ENCODE peak calls at places on chromosomes 1 and 21, in six cellular contexts. A, W, Q, K, T and O are unnamed samples. For H3K9me3, the result is how much of the 10 kb centered on the place peaks cover.

GRCh38 chr1:209398330-209398991 is 185.1 kb upstream of the CAMK1G start:
- DNase-seq in Q (peak), A (no peak), T (no peak), K (peak), W (peak), O (no peak)

GRCh38 chr1:243716901-243717300 is 133.1 kb downstream of the AKT3 start:
- DNase-seq in A (no peak), W (no peak), T (no peak), K (no peak), Q (no peak), O (no peak)

GRCh38 chr1:203584040-203584439 is 42.6 kb upstream of the ATP2B4 start:
- DNase-seq in T (no peak), K (peak), W (peak), A (no peak), Q (no peak), O (no peak)

GRCh38 chr1:22753396-22754083 is 42.9 kb downstream of the EPHB2 start:
- DNase-seq in Q (no peak), A (no peak), K (peak), W (peak), T (no peak), O (no peak)

GRCh38 chr1:6580588-6581270 is 935 bp downstream of the ZBTB48 start:
- DNase-seq in Q (no peak), A (no peak), W (no peak), K (no peak), T (no peak), O (no peak)

GRCh38 chr21:41903559-41904351 is 24.6 kb upstream of the PRDM15 start:
- DNase-seq in W (no peak), A (no peak), T (no peak), K (no peak), Q (no peak), O (no peak)

GRCh38 chr1:29827237-29827750 is 591.0 kb downstream of the PTPRU start:
- DNase-seq in T (no peak), Q (no peak), A (no peak), W (no peak), K (no peak), O (no peak)

GRCh38 chr1:7207875-7208646 is 422.8 kb downstream of the CAMTA1 start:
- DNase-seq in T (no peak), A (no peak), Q (peak), K (no peak), W (peak), O (no peak)

GRCh38 chr1:62926681-62927252 is 142.8 kb downstream of the ATG4C start:
- DNase-seq in A (no peak), K (no peak), T (no peak), Q (no peak), W (no peak), O (no peak)

GRCh38 chr1:201180133-201180532 is 10.5 kb upstream of the IGFN1 start:
- DNase-seq in T (no peak), W (no peak), A (no peak), K (no peak), Q (no peak), O (no peak)

GRCh38 chr1:65812065-65812464 is 19.4 kb downstream of the PDE4B start:
- DNase-seq in K (no peak), A (no peak), T (no peak), W (peak), Q (no peak), O (no peak)

GRCh38 chr1:157377216-157377821 is 175.0 kb downstream of the FCRL5 start:
- DNase-seq in T (no peak), K (no peak), W (peak), A (no peak), Q (peak), O (no peak)

GRCh38 chr1:10308001-10308400 is 90.9 kb upstream of the PGD start:
- DNase-seq in Q (no peak), A (no peak), K (no peak), T (no peak), W (no peak), O (no peak)

GRCh38 chr1:156894711-156895407 is 1.3 kb downstream of the PEAR1 start:
- DNase-seq in T (no peak), W (peak), K (peak), Q (peak), A (no peak), O (no peak)

GRCh38 chr1:169060010-169060722 is 46.3 kb upstream of the ATP1B1 start:
- DNase-seq in K (no peak), W (no peak), A (no peak), Q (no peak), T (no peak), O (no peak)

GRCh38 chr1:235648954-235649721 is 446 bp downstream of the GNG4 start:
- DNase-seq in A (peak), T (peak), Q (peak), K (peak), W (peak), O (peak)

GRCh38 chr1:32933742-32934322 is 30.8 kb downstream of the RNF19B start:
- DNase-seq in W (peak), A (no peak), Q (no peak), K (no peak), T (no peak), O (no peak)

GRCh38 chr1:119784127-119784781 is 15.5 kb upstream of the HMGCS2 start:
- DNase-seq in W (peak), T (no peak), Q (peak), A (no peak), K (peak), O (no peak)

GRCh38 chr21:32141009-32141357 is 137.9 kb downstream of the MIS18A start:
- DNase-seq in A (no peak), T (no peak), Q (no peak), K (no peak), W (no peak), O (no peak)

GRCh38 chr1:31957701-31958674 is 19.8 kb upstream of the PTP4A2 start:
- DNase-seq in A (no peak), K (no peak), Q (no peak), W (peak), T (peak), O (no peak)

GRCh38 chr1:5572794-5573193 is 419.4 kb downstream of the NPHP4 start:
- DNase-seq in K (no peak), A (no peak), W (no peak), T (no peak), Q (no peak), O (no peak)

GRCh38 chr1:5571861-5572401 is 420.3 kb downstream of the NPHP4 start:
- DNase-seq in W (no peak), Q (no peak), T (no peak), K (no peak), A (no peak), O (no peak)

GRCh38 chr1:5575396-5576110 is 416.7 kb downstream of the NPHP4 start:
- DNase-seq in T (no peak), Q (no peak), A (no peak), W (no peak), K (no peak), O (no peak)

GRCh38 chr1:5576111-5577065 is 415.8 kb downstream of the NPHP4 start:
- DNase-seq in Q (no peak), W (no peak), T (no peak), K (no peak), A (no peak), O (no peak)

GRCh38 chr1:5574641-5575040 is 417.6 kb downstream of the NPHP4 start:
- DNase-seq in A (no peak), W (no peak), K (no peak), Q (no peak), T (no peak), O (no peak)
- H3K9me3 ChIP-seq in A (under half), W (under half), K (under half), Q (under half), T (under half), O (under half)

GRCh38 chr1:164051791-164052190 is 507.2 kb upstream of the PBX1 start:
- DNase-seq in K (no peak), T (no peak), A (no peak), W (no peak), Q (no peak), O (no peak)
- H3K9me3 ChIP-seq in K (under half), T (under half), A (under half), W (under half), Q (under half), O (under half)

GRCh38 chr1:52229494-52229893 is 87.6 kb downstream of the ZFYVE9 start:
- DNase-seq in A (no peak), K (no peak), Q (no peak), T (no peak), W (no peak), O (no peak)

GRCh38 chr1:52225174-52225573 is 83.3 kb downstream of the ZFYVE9 start:
- DNase-seq in A (no peak), Q (no peak), T (no peak), K (no peak), W (peak), O (no peak)
- H3K9me3 ChIP-seq in A (under half), Q (under half), T (under half), K (under half), W (under half), O (under half)

GRCh38 chr1:220385158-220385557 is 112.9 kb upstream of the RAB3GAP2 start:
- DNase-seq in K (no peak), T (no peak), W (no peak), A (no peak), Q (no peak), O (no peak)
- H3K9me3 ChIP-seq in K (under half), T (under half), W (under half), A (under half), Q (under half), O (under half)

GRCh38 chr1:48442864-48443619 is 29.0 kb downstream of the SPATA6 start:
- DNase-seq in W (peak), Q (no peak), A (no peak), K (no peak), T (no peak), O (no peak)
- H3K9me3 ChIP-seq in W (under half), Q (under half), A (under half), K (under half), T (under half), O (under half)

GRCh38 chr21:27831821-27832569 is 865.1 kb upstream of the ADAMTS5 start:
- DNase-seq in Q (no peak), T (no peak), W (peak), A (no peak), K (no peak), O (no peak)
- H3K9me3 ChIP-seq in Q (under half), T (under half), W (under half), A (under half), K (under half), O (under half)

GRCh38 chr1:204986181-204986580 is 56.8 kb upstream of the CNTN2 start:
- DNase-seq in A (no peak), K (no peak), Q (no peak), W (no peak), T (no peak), O (no peak)
- H3K9me3 ChIP-seq in A (under half), K (under half), Q (under half), W (under half), T (under half), O (under half)